ENCODE peak calls at places on chromosomes 13 and 19, in five cellular contexts. C is Calu3; G is body of pancreas; X is islet precursor cell; Q is activated naive CD8-positive, alpha-beta T cell treated with anti-CD3 and anti-CD28 coated beads, Interleukin-2, amount 50 U/mL, for 16 hours. O is an unnamed sample.

GRCh38 chr19:18504886-18505610 is 16.8 kb downstream of the ELL start:
- DNase-seq in X (no peak), G (no peak), Q (no peak), C (no peak), O (no peak)

GRCh38 chr19:8430650-8431049 is 14.1 kb upstream of the HNRNPM start:
- DNase-seq in Q (no peak), C (no peak), G (no peak), X (no peak), O (no peak)

GRCh38 chr19:342801-343421 is 1.7 kb downstream of the MIER2 start:
- DNase-seq in C (peak), Q (no peak), G (peak), X (no peak), O (peak)

GRCh38 chr13:105139380-105140285 is 1395.8 kb downstream of the EFNB2 start:
- DNase-seq in C (no peak), G (peak), X (no peak), Q (peak), O (peak)

GRCh38 chr19:38360839-38361631 is 13.3 kb upstream of the PSMD8 start:
- DNase-seq in X (no peak), Q (no peak), G (no peak), C (no peak), O (no peak)

GRCh38 chr19:28397311-28397710 is 815.6 kb downstream of the UQCRFS1 start:
- DNase-seq in Q (no peak), G (no peak), X (no peak), C (no peak), O (no peak)

GRCh38 chr13:112903071-112903577 is 65.9 kb upstream of the MCF2L start:
- DNase-seq in G (no peak), Q (no peak), C (no peak), X (no peak), O (no peak)

GRCh38 chr13:37540228-37540627 is 58.3 kb downstream of the POSTN start:
- DNase-seq in C (no peak), G (no peak), Q (no peak), X (no peak), O (no peak)

GRCh38 chr13:79647518-79647917 is 166.6 kb downstream of the NDFIP2 start:
- DNase-seq in C (no peak), G (no peak), Q (no peak), X (no peak), O (no peak)

GRCh38 chr19:13068064-13068807 is 34.4 kb downstream of the LYL1 start:
- DNase-seq in G (no peak), Q (no peak), C (no peak), X (no peak), O (no peak)

GRCh38 chr19:15390814-15391213 is 11.2 kb upstream of the AKAP8 start:
- DNase-seq in X (no peak), G (no peak), Q (no peak), C (no peak), O (no peak)

GRCh38 chr13:108963276-108963810 is 333.9 kb downstream of the MYO16 start:
- DNase-seq in X (no peak), G (no peak), Q (no peak), C (no peak), O (no peak)

GRCh38 chr13:27341616-27342015 is 71.0 kb downstream of the RASL11A start:
- DNase-seq in C (no peak), Q (no peak), G (no peak), X (no peak), O (peak)

GRCh38 chr13:51980918-51981317 is 30.3 kb downstream of the ATP7B start:
- DNase-seq in G (no peak), C (no peak), Q (no peak), X (no peak), O (no peak)